ENCODE peak calls at places on chromosomes 16 and 17, in five cellular contexts. One of them, this sample, is unnamed.
A peak's percentile ranks its signal among the peaks of the same experiment; 100 is the strongest.

GRCh38 chr16:69402448-69402847 is 16.6 kb upstream of the TERF2 start:
- DNase-seq in pancreas: no peak
- DNase-seq in stomach: no peak
- DNase-seq in tibial nerve: no peak
- DNase-seq in aorta: no peak
- DNase-seq in this sample: no peak

GRCh38 chr17:31549121-31549524 is 157.6 kb downstream of the RAB11FIP4 start:
- DNase-seq in pancreas: no peak
- DNase-seq in stomach: no peak
- DNase-seq in tibial nerve: no peak
- DNase-seq in aorta: no peak
- DNase-seq in this sample: no peak

GRCh38 chr16:79067600-79067999 is 532.9 kb downstream of the MAF start:
- DNase-seq in pancreas: no peak
- DNase-seq in stomach: no peak
- DNase-seq in tibial nerve: no peak
- DNase-seq in aorta: no peak
- DNase-seq in this sample: no peak

GRCh38 chr17:29176500-29177351 is 3.5 kb downstream of the MYO18A start:
- DNase-seq in pancreas: peak; percentile 87
- DNase-seq in stomach: peak; percentile 92
- DNase-seq in tibial nerve: no peak
- DNase-seq in aorta: no peak
- DNase-seq in this sample: no peak

GRCh38 chr17:7262192-7263070 is at the start of gene CLDN7:
- DNase-seq in pancreas: peak; percentile 93
- DNase-seq in stomach: peak; percentile 52
- DNase-seq in tibial nerve: no peak
- DNase-seq in aorta: no peak
- DNase-seq in this sample: no peak

GRCh38 chr17:15171433-15172047 is 93.6 kb downstream of the PMP22 start:
- DNase-seq in pancreas: peak; percentile 85
- DNase-seq in stomach: peak; percentile 57
- DNase-seq in tibial nerve: peak; percentile 47
- DNase-seq in aorta: peak; percentile 75
- DNase-seq in this sample: peak; percentile 81

GRCh38 chr16:52680993-52681392 is 134.1 kb upstream of the TOX3 start:
- DNase-seq in pancreas: no peak
- DNase-seq in stomach: no peak
- DNase-seq in tibial nerve: no peak
- DNase-seq in aorta: no peak
- DNase-seq in this sample: no peak

GRCh38 chr17:73304971-73305786 is 6.6 kb downstream of the CDC42EP4 start:
- DNase-seq in pancreas: peak; percentile 68
- DNase-seq in stomach: peak; percentile 54
- DNase-seq in tibial nerve: no peak
- DNase-seq in aorta: peak; percentile 85
- DNase-seq in this sample: peak; percentile 80

GRCh38 chr17:14923981-14924380 is 341.1 kb downstream of the PMP22 start:
- DNase-seq in pancreas: no peak
- DNase-seq in stomach: no peak
- DNase-seq in tibial nerve: no peak
- DNase-seq in aorta: no peak
- DNase-seq in this sample: no peak

DNA sequence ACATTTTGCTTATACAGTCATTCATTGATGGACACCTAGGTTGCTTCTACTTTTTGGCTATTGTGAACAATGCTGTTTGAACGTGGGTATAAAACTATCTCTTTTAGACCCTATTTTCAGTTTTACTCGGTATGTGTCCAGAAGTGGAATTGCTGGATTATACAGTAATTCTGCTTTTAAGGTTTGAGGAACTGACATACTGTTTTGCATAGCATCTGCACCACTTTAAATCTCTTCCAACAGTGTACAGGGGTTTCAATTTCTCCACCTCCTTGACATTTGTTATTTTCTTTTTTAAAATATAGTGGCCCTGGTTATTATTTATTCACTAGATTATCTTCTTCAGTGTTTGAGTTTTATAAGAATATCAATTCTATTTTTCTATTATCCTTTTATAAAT is 116.9 kb downstream of the USP22 start:
- DNase-seq in pancreas: no peak
- DNase-seq in stomach: no peak
- DNase-seq in tibial nerve: no peak
- DNase-seq in aorta: no peak
- DNase-seq in this sample: no peak
- H3K4me3 ChIP-seq in pancreas: no peak overlapping the region
- H3K4me3 ChIP-seq in stomach: no peak overlapping the region
- H3K4me3 ChIP-seq in tibial nerve: no peak overlapping the region
- H3K4me3 ChIP-seq in aorta: no peak overlapping the region
- H3K4me3 ChIP-seq in this sample: peak overlapping the region; percentile 16

GRCh38 chr17:46179375-46179999 is 13.7 kb downstream of the KANSL1 start:
- DNase-seq in pancreas: no peak
- DNase-seq in stomach: no peak
- DNase-seq in tibial nerve: no peak
- DNase-seq in aorta: no peak
- DNase-seq in this sample: no peak

GRCh38 chr17:46173153-46173552 is 20.1 kb downstream of the KANSL1 start:
- DNase-seq in pancreas: no peak
- DNase-seq in stomach: no peak
- DNase-seq in tibial nerve: no peak
- DNase-seq in aorta: no peak
- DNase-seq in this sample: no peak

GRCh38 chr17:46175891-46176290 is 17.3 kb downstream of the KANSL1 start:
- DNase-seq in pancreas: no peak
- DNase-seq in stomach: no peak
- DNase-seq in tibial nerve: no peak
- DNase-seq in aorta: no peak
- DNase-seq in this sample: no peak

GRCh38 chr17:46178550-46179198 is 14.6 kb downstream of the KANSL1 start:
- DNase-seq in pancreas: no peak
- DNase-seq in stomach: no peak
- DNase-seq in tibial nerve: no peak
- DNase-seq in aorta: no peak
- DNase-seq in this sample: no peak

DNA sequence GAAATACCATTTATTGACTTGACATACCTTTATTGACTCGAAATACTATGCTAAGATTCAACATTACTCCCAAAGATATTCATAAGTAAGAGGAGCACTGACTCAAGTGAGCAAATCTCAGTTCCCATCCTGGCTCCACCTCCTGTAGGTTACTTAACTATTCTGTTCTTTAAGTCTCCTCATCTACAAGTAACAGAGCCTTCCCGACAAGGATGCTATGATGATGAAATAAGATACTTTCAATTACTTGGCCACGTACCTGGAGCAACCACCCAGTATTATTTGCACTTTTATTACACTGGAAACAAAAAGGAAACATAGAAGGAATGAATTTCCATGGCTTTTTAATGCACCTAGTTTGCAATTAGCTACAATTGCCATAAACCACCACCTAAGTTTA is 16.3 kb downstream of the KANSL1 start:
- DNase-seq in pancreas: no peak
- DNase-seq in stomach: no peak
- DNase-seq in tibial nerve: no peak
- DNase-seq in aorta: no peak
- DNase-seq in this sample: no peak
- H3K4me1 ChIP-seq in pancreas: peaks cover 60% of the 10 kb centered on the region
- H3K4me1 ChIP-seq in stomach: peaks cover 99% of the 10 kb centered on the region
- H3K4me1 ChIP-seq in tibial nerve: peaks cover 95% of the 10 kb centered on the region
- H3K4me1 ChIP-seq in aorta: peaks cover 4% of the 10 kb centered on the region
- H3K4me1 ChIP-seq in this sample: peaks cover 84% of the 10 kb centered on the region

GRCh38 chr17:49576121-49576905 is 642 bp downstream of the NXPH3 start:
- DNase-seq in pancreas: no peak
- DNase-seq in stomach: no peak
- DNase-seq in tibial nerve: no peak
- DNase-seq in aorta: peak; percentile 80
- DNase-seq in this sample: peak; percentile 72
- H3K4me3 ChIP-seq in pancreas: peak overlapping the region; percentile 16
- H3K4me3 ChIP-seq in stomach: peak overlapping the region; percentile 57
- H3K4me3 ChIP-seq in tibial nerve: peak overlapping the region; percentile 80
- H3K4me3 ChIP-seq in aorta: peak overlapping the region; percentile 76
- H3K4me3 ChIP-seq in this sample: peak overlapping the region; percentile 89

GRCh38 chr16:66522816-66523590 is 26.9 kb downstream of the TK2 start:
- DNase-seq in pancreas: no peak
- DNase-seq in stomach: no peak
- DNase-seq in tibial nerve: no peak
- DNase-seq in aorta: no peak
- DNase-seq in this sample: no peak
- H3K4me1 ChIP-seq in pancreas: peaks cover under 1% of the 10 kb centered on the region
- H3K4me1 ChIP-seq in stomach: peaks cover 79% of the 10 kb centered on the region
- H3K4me1 ChIP-seq in tibial nerve: peaks cover 62% of the 10 kb centered on the region
- H3K4me1 ChIP-seq in aorta: no peaks in the 10 kb centered on the region
- H3K4me1 ChIP-seq in this sample: peaks cover 40% of the 10 kb centered on the region

DNA sequence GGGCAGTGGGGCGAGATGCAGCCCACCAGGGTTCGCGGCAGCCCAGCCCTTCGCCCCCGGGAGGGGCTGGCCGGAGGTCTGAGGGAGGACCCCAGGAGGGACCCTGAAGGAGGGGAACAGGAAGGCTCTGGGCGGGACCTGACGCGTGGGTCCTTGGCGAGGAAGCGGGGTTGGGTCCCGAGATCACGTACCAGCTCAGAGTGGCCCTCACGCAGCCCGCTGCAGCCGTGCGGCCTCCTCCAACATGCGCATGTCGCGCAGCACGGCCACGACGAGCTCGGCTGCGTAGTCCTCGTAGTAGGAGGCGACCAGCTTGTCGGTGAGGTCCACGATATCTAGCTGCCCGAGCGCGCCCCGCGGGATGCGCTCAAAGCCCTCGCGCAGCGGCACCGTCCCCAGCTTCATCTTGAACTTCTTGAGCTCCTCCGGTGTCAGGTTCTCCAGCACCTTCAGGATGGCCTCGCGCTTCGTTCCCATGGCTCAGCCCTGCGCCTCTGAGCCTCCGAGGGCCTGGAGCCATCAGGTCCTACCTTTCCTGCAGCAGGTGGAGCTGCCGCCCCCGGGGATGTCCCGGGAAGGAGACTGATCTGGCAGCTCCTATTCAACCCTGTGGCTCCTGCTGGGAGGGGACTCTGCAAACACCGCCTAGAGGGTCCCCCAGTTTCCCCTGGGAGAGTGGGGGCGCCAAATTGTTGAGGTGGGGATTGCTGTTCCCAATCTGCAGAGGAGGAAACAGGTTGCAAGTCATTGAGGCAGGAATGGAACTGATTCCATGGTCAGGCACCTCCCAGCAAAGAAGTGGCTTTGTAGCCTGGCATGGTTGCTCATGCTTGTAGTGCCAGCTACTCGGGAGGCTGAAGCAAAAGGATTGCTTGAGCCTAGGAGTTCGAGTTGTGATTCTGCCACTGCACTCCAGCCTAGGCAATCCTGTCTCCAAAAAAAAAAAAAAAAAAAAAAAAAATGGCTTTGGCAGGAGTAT is at the start of gene PYDC1:
- DNase-seq in pancreas: peak; percentile 64
- DNase-seq in stomach: no peak
- DNase-seq in tibial nerve: no peak
- DNase-seq in aorta: no peak
- DNase-seq in this sample: no peak
- H3K4me3 ChIP-seq in pancreas: no peak within 1 kb of the TSS
- H3K4me3 ChIP-seq in stomach: peak within 1 kb of the TSS; percentile 39
- H3K4me3 ChIP-seq in tibial nerve: peak within 1 kb of the TSS; percentile 53
- H3K4me3 ChIP-seq in aorta: no peak within 1 kb of the TSS
- H3K4me3 ChIP-seq in this sample: peak within 1 kb of the TSS; percentile 53